ENCODE peak calls at places on chromosomes 2 and 18, in five cellular contexts. One of them, this sample, is unnamed.

GRCh38 chr2:46548521-46549144 is 69.3 kb downstream of the TMEM247 start:
- DNase-seq in endothelial cell of umbilical vein: no peak
- DNase-seq in NCI-H1417: no peak
- DNase-seq in activated naive CD4-positive, alpha-beta T cell: no peak
- DNase-seq in endothelial cell: no peak
- DNase-seq in this sample: no peak

GRCh38 chr2:239393401-239393940 is 7.3 kb downstream of the HDAC4 start:
- DNase-seq in endothelial cell of umbilical vein: no peak
- DNase-seq in endothelial cell: no peak
- DNase-seq in activated naive CD4-positive, alpha-beta T cell: no peak
- DNase-seq in NCI-H1417: no peak
- DNase-seq in this sample: peak

GRCh38 chr2:59701271-59701994 is 852.0 kb downstream of the BCL11A start:
- DNase-seq in endothelial cell of umbilical vein: no peak
- DNase-seq in endothelial cell: no peak
- DNase-seq in NCI-H1417: no peak
- DNase-seq in activated naive CD4-positive, alpha-beta T cell: no peak
- DNase-seq in this sample: no peak

GRCh38 chr2:105746177-105747080 is 1.7 kb downstream of the NCK2 start:
- DNase-seq in NCI-H1417: no peak
- DNase-seq in activated naive CD4-positive, alpha-beta T cell: peak
- DNase-seq in endothelial cell of umbilical vein: no peak
- DNase-seq in endothelial cell: peak
- DNase-seq in this sample: no peak

GRCh38 chr18:41966943-41967342 is 11.9 kb downstream of the PIK3C3 start:
- DNase-seq in activated naive CD4-positive, alpha-beta T cell: no peak
- DNase-seq in endothelial cell: no peak
- DNase-seq in endothelial cell of umbilical vein: no peak
- DNase-seq in NCI-H1417: no peak
- DNase-seq in this sample: no peak

GRCh38 chr2:37459095-37459981 is 114.9 kb downstream of the QPCT start:
- DNase-seq in endothelial cell of umbilical vein: peak
- DNase-seq in activated naive CD4-positive, alpha-beta T cell: no peak
- DNase-seq in NCI-H1417: no peak
- DNase-seq in endothelial cell: no peak
- DNase-seq in this sample: no peak

GRCh38 chr2:222844323-222844722 is 16.5 kb upstream of the ACSL3 start:
- DNase-seq in activated naive CD4-positive, alpha-beta T cell: no peak
- DNase-seq in endothelial cell of umbilical vein: peak
- DNase-seq in NCI-H1417: no peak
- DNase-seq in endothelial cell: no peak
- DNase-seq in this sample: peak

GRCh38 chr2:239220363-239220762 is 180.5 kb downstream of the HDAC4 start:
- DNase-seq in NCI-H1417: no peak
- DNase-seq in endothelial cell of umbilical vein: no peak
- DNase-seq in endothelial cell: no peak
- DNase-seq in activated naive CD4-positive, alpha-beta T cell: no peak
- DNase-seq in this sample: no peak

GRCh38 chr2:72276356-72276755 is 128.7 kb upstream of the CYP26B1 start:
- DNase-seq in NCI-H1417: no peak
- DNase-seq in endothelial cell: no peak
- DNase-seq in activated naive CD4-positive, alpha-beta T cell: no peak
- DNase-seq in endothelial cell of umbilical vein: no peak
- DNase-seq in this sample: no peak

GRCh38 chr2:236772220-236772837 is 202.7 kb downstream of the ACKR3 start:
- DNase-seq in endothelial cell of umbilical vein: no peak
- DNase-seq in activated naive CD4-positive, alpha-beta T cell: no peak
- DNase-seq in endothelial cell: no peak
- DNase-seq in NCI-H1417: no peak
- DNase-seq in this sample: no peak

This sample was measured in cardiac muscle cell.